ENCODE peak calls at places on chromosomes 16 and 17, in seven cellular contexts. O is NT2/D1, E is AG10803, G is pancreas, X is AG04450, Q is smooth muscle cell of the brain vasculature, M is uterus. W is an unnamed sample.

GRCh38 chr16:13919330-13919682 is 648 bp upstream of the ERCC4 start:
- DNase-seq in X (no peak), Q (no peak), O (peak; percentile 8), M (no peak), G (no peak), E (peak; percentile 35), W (peak; percentile 70)

GRCh38 chr17:14918540-14918939 is 346.6 kb downstream of the PMP22 start:
- DNase-seq in E (peak; percentile 35), G (no peak), O (no peak), Q (no peak), M (no peak), X (no peak), W (peak; percentile 30)

GRCh38 chr16:52466998-52467397 is 79.9 kb downstream of the TOX3 start:
- DNase-seq in G (no peak), X (no peak), O (no peak), E (no peak), Q (no peak), M (no peak), W (no peak)

GRCh38 chr16:22683258-22683657 is 130.7 kb upstream of the HS3ST2 start:
- DNase-seq in Q (no peak), M (no peak), E (no peak), G (no peak), O (no peak), X (no peak), W (no peak)

GRCh38 chr17:57988301-57989010 is 402 bp upstream of the VEZF1 start:
- DNase-seq in X (no peak), G (no peak), E (peak; percentile 69), M (peak; percentile 76), Q (no peak), O (no peak), W (peak; percentile 88)

GRCh38 chr17:57243171-57243622 is 13.1 kb upstream of the MSI2 start:
- DNase-seq in M (peak; percentile 56), O (peak; percentile 50), Q (peak; percentile 18), G (peak; percentile 87), X (peak; percentile 21), E (peak; percentile 60), W (peak; percentile 82)

GRCh38 chr16:52128407-52128806 is 418.5 kb downstream of the TOX3 start:
- DNase-seq in Q (no peak), E (no peak), M (no peak), G (no peak), X (no peak), O (no peak), W (no peak)

GRCh38 chr16:79437764-79438728 is 162.5 kb downstream of the MAF start:
- DNase-seq in X (no peak), E (no peak), O (peak; percentile 48), Q (no peak), M (peak; percentile 37), G (no peak), W (no peak)

GRCh38 chr17:73485130-73485529 is 159.1 kb downstream of the SDK2 start:
- DNase-seq in G (no peak), X (no peak), E (no peak), Q (no peak), O (no peak), M (no peak), W (no peak)

GRCh38 chr17:7466644-7467341 is 12.6 kb downstream of the ZBTB4 start:
- DNase-seq in M (peak; percentile 86), O (no peak), X (no peak), G (no peak), E (peak; percentile 50), Q (no peak), W (peak; percentile 75)

GRCh38 chr16:66107661-66108060 is 258.8 kb upstream of the CDH5 start:
- DNase-seq in X (peak; percentile 41), E (peak; percentile 90), G (no peak), O (no peak), Q (no peak), M (no peak), W (peak; percentile 84)

GRCh38 chr16:68825427-68825826 is 17.9 kb upstream of the TANGO6 start:
- DNase-seq in M (no peak), G (no peak), E (no peak), O (no peak), X (no peak), Q (no peak), W (no peak)

GRCh38 chr16:72783716-72784320 is 264.1 kb downstream of the ZFHX3 start:
- DNase-seq in O (no peak), X (no peak), G (no peak), M (no peak), E (peak; percentile 20), Q (no peak), W (peak; percentile 33)

GRCh38 chr16:30740364-30741251 is 7.6 kb upstream of the PHKG2 start:
- DNase-seq in G (peak; percentile 83), E (peak; percentile 80), Q (no peak), O (no peak), M (peak; percentile 80), X (no peak), W (peak; percentile 91)